ENCODE peak calls at places on chromosomes 12 and 14, in six cellular contexts. One of them, this sample, is unnamed.

GRCh38 chr14:101123639-101124525 is 220.4 kb upstream of the RTL1 start:
- DNase-seq in kidney: peak; percentile 38
- DNase-seq in colonic mucosa: no peak
- DNase-seq in A673: peak; percentile 8
- DNase-seq in neural progenitor cell: no peak
- DNase-seq in tibial nerve: no peak
- DNase-seq in this sample: peak; percentile 28

GRCh38 chr14:73188501-73188903 is 48.8 kb upstream of the PAPLN start:
- DNase-seq in kidney: no peak
- DNase-seq in colonic mucosa: no peak
- DNase-seq in A673: no peak
- DNase-seq in neural progenitor cell: no peak
- DNase-seq in tibial nerve: no peak
- DNase-seq in this sample: no peak

GRCh38 chr12:110222027-110222426 is 59.0 kb upstream of the ATP2A2 start:
- DNase-seq in kidney: no peak
- DNase-seq in colonic mucosa: no peak
- DNase-seq in A673: no peak
- DNase-seq in neural progenitor cell: no peak
- DNase-seq in tibial nerve: no peak
- DNase-seq in this sample: no peak

GRCh38 chr14:61573748-61574513 is 121.4 kb upstream of the HIF1A start:
- DNase-seq in kidney: no peak
- DNase-seq in colonic mucosa: no peak
- DNase-seq in A673: no peak
- DNase-seq in neural progenitor cell: no peak
- DNase-seq in tibial nerve: no peak
- DNase-seq in this sample: no peak

GRCh38 chr14:42965512-42965911 is 1358.8 kb downstream of the LRFN5 start:
- DNase-seq in kidney: no peak
- DNase-seq in colonic mucosa: no peak
- DNase-seq in A673: no peak
- DNase-seq in neural progenitor cell: peak; percentile 46
- DNase-seq in tibial nerve: no peak
- DNase-seq in this sample: no peak

GRCh38 chr12:1559729-1560128 is 34.7 kb downstream of the FBXL14 start:
- DNase-seq in kidney: no peak
- DNase-seq in colonic mucosa: no peak
- DNase-seq in A673: peak; percentile 62
- DNase-seq in neural progenitor cell: no peak
- DNase-seq in tibial nerve: no peak
- DNase-seq in this sample: no peak

GRCh38 chr14:94355191-94355794 is 32.2 kb upstream of the SERPINA6 start:
- DNase-seq in kidney: no peak
- DNase-seq in colonic mucosa: peak; percentile 40
- DNase-seq in A673: peak; percentile 10
- DNase-seq in neural progenitor cell: peak; percentile 69
- DNase-seq in tibial nerve: peak; percentile 60
- DNase-seq in this sample: peak; percentile 65

GRCh38 chr12:89040146-89040964 is 311.9 kb downstream of the DUSP6 start:
- DNase-seq in kidney: peak; percentile 66
- DNase-seq in colonic mucosa: no peak
- DNase-seq in A673: peak; percentile 98
- DNase-seq in neural progenitor cell: no peak
- DNase-seq in tibial nerve: no peak
- DNase-seq in this sample: no peak

GRCh38 chr12:11958216-11959091 is 112.3 kb upstream of the BCL2L14 start:
- DNase-seq in kidney: no peak
- DNase-seq in colonic mucosa: no peak
- DNase-seq in A673: peak; percentile 42
- DNase-seq in neural progenitor cell: no peak
- DNase-seq in tibial nerve: no peak
- DNase-seq in this sample: no peak

GRCh38 chr12:81274619-81275018 is 196.7 kb downstream of the ACSS3 start:
- DNase-seq in kidney: no peak
- DNase-seq in colonic mucosa: no peak
- DNase-seq in A673: no peak
- DNase-seq in neural progenitor cell: no peak
- DNase-seq in tibial nerve: no peak
- DNase-seq in this sample: no peak

GRCh38 chr14:62117718-62118164 is 355.5 kb downstream of the SNAPC1 start:
- DNase-seq in kidney: no peak
- DNase-seq in colonic mucosa: no peak
- DNase-seq in A673: no peak
- DNase-seq in neural progenitor cell: no peak
- DNase-seq in tibial nerve: no peak
- DNase-seq in this sample: no peak

GRCh38 chr14:83300454-83301064 is 1766.9 kb upstream of the SEL1L start:
- DNase-seq in kidney: no peak
- DNase-seq in colonic mucosa: no peak
- DNase-seq in A673: peak; percentile 80
- DNase-seq in neural progenitor cell: peak; percentile 39
- DNase-seq in tibial nerve: no peak
- DNase-seq in this sample: no peak

GRCh38 chr14:49461529-49462401 is 124.4 kb downstream of the RPS29 start:
- DNase-seq in kidney: no peak
- DNase-seq in colonic mucosa: peak; percentile 78
- DNase-seq in A673: peak; percentile 86
- DNase-seq in neural progenitor cell: peak; percentile 76
- DNase-seq in tibial nerve: peak; percentile 86
- DNase-seq in this sample: peak; percentile 57

GRCh38 chr12:42564540-42564939 is 25.0 kb downstream of the PRICKLE1 start:
- DNase-seq in kidney: no peak
- DNase-seq in colonic mucosa: no peak
- DNase-seq in A673: peak; percentile 12
- DNase-seq in neural progenitor cell: no peak
- DNase-seq in tibial nerve: no peak
- DNase-seq in this sample: no peak

GRCh38 chr12:121955258-121956040 is 37.1 kb downstream of the CFAP251 start:
- DNase-seq in kidney: no peak
- DNase-seq in colonic mucosa: no peak
- DNase-seq in A673: no peak
- DNase-seq in neural progenitor cell: peak; percentile 43
- DNase-seq in tibial nerve: no peak
- DNase-seq in this sample: no peak

GRCh38 chr12:11650697-11651281 is 1.3 kb downstream of the ETV6 start:
- DNase-seq in kidney: no peak
- DNase-seq in colonic mucosa: peak; percentile 49
- DNase-seq in A673: peak; percentile 63
- DNase-seq in neural progenitor cell: peak; percentile 33
- DNase-seq in tibial nerve: no peak
- DNase-seq in this sample: no peak

GRCh38 chr12:13102481-13103195 is 829 bp downstream of the GSG1 start:
- DNase-seq in kidney: no peak
- DNase-seq in colonic mucosa: no peak
- DNase-seq in A673: no peak
- DNase-seq in neural progenitor cell: no peak
- DNase-seq in tibial nerve: no peak
- DNase-seq in this sample: no peak

GRCh38 chr14:96146131-96146771 is 58.4 kb upstream of the BDKRB2 start:
- DNase-seq in kidney: peak; percentile 78
- DNase-seq in colonic mucosa: no peak
- DNase-seq in A673: no peak
- DNase-seq in neural progenitor cell: no peak
- DNase-seq in tibial nerve: no peak
- DNase-seq in this sample: peak; percentile 35

GRCh38 chr12:57700317-57700716 is 6.4 kb downstream of the OS9 start:
- DNase-seq in kidney: no peak
- DNase-seq in colonic mucosa: no peak
- DNase-seq in A673: no peak
- DNase-seq in neural progenitor cell: no peak
- DNase-seq in tibial nerve: no peak
- DNase-seq in this sample: no peak

GRCh38 chr14:39374846-39375245 is 57.4 kb downstream of the FBXO33 start:
- DNase-seq in kidney: no peak
- DNase-seq in colonic mucosa: no peak
- DNase-seq in A673: peak; percentile 18
- DNase-seq in neural progenitor cell: no peak
- DNase-seq in tibial nerve: no peak
- DNase-seq in this sample: no peak

GRCh38 chr14:24147761-24148428 is 597 bp downstream of the RNF31 start:
- DNase-seq in kidney: peak; percentile 87
- DNase-seq in colonic mucosa: no peak
- DNase-seq in A673: no peak
- DNase-seq in neural progenitor cell: no peak
- DNase-seq in tibial nerve: no peak
- DNase-seq in this sample: no peak

GRCh38 chr12:116381744-116382455 is 104.4 kb upstream of the MED13L start:
- DNase-seq in kidney: no peak
- DNase-seq in colonic mucosa: no peak
- DNase-seq in A673: peak; percentile 85
- DNase-seq in neural progenitor cell: peak; percentile 92
- DNase-seq in tibial nerve: no peak
- DNase-seq in this sample: no peak

GRCh38 chr12:10165421-10165820 is 6.5 kb downstream of the OLR1 start:
- DNase-seq in kidney: no peak
- DNase-seq in colonic mucosa: no peak
- DNase-seq in A673: no peak
- DNase-seq in neural progenitor cell: no peak
- DNase-seq in tibial nerve: no peak
- DNase-seq in this sample: no peak

GRCh38 chr12:19643635-19644034 is 204.3 kb downstream of the AEBP2 start:
- DNase-seq in kidney: no peak
- DNase-seq in colonic mucosa: no peak
- DNase-seq in A673: peak; percentile 94
- DNase-seq in neural progenitor cell: peak; percentile 87
- DNase-seq in tibial nerve: peak; percentile 58
- DNase-seq in this sample: no peak

GRCh38 chr12:83850531-83850930 is 1062.1 kb downstream of the SLC6A15 start:
- DNase-seq in kidney: no peak
- DNase-seq in colonic mucosa: no peak
- DNase-seq in A673: no peak
- DNase-seq in neural progenitor cell: no peak
- DNase-seq in tibial nerve: no peak
- DNase-seq in this sample: no peak

GRCh38 chr12:21451529-21451928 is 14.1 kb downstream of the PYROXD1 start:
- DNase-seq in kidney: no peak
- DNase-seq in colonic mucosa: no peak
- DNase-seq in A673: no peak
- DNase-seq in neural progenitor cell: no peak
- DNase-seq in tibial nerve: no peak
- DNase-seq in this sample: no peak
- TF ChIP-seq CTCF in kidney: no peak
- TF ChIP-seq CTCF in colonic mucosa: no peak
- TF ChIP-seq CTCF in A673: peak; percentile 32
- TF ChIP-seq CTCF in neural progenitor cell: peak; percentile 48
- TF ChIP-seq CTCF in tibial nerve: peak; percentile 16
- TF ChIP-seq CTCF in this sample: no peak

GRCh38 chr14:103136388-103137271 is 13.4 kb downstream of the TNFAIP2 start:
- DNase-seq in kidney: peak; percentile 73
- DNase-seq in colonic mucosa: no peak
- DNase-seq in A673: peak; percentile 67
- DNase-seq in neural progenitor cell: peak; percentile 64
- DNase-seq in tibial nerve: no peak
- DNase-seq in this sample: no peak

GRCh38 chr14:103136076-103136340 is 12.7 kb downstream of the TNFAIP2 start:
- DNase-seq in kidney: no peak
- DNase-seq in colonic mucosa: no peak
- DNase-seq in A673: no peak
- DNase-seq in neural progenitor cell: no peak
- DNase-seq in tibial nerve: no peak
- DNase-seq in this sample: no peak

GRCh38 chr14:103134405-103134804 is 11.1 kb downstream of the TNFAIP2 start:
- DNase-seq in kidney: no peak
- DNase-seq in colonic mucosa: no peak
- DNase-seq in A673: no peak
- DNase-seq in neural progenitor cell: no peak
- DNase-seq in tibial nerve: no peak
- DNase-seq in this sample: no peak

GRCh38 chr14:103134919-103135318 is 11.7 kb downstream of the TNFAIP2 start:
- DNase-seq in kidney: no peak
- DNase-seq in colonic mucosa: no peak
- DNase-seq in A673: no peak
- DNase-seq in neural progenitor cell: no peak
- DNase-seq in tibial nerve: no peak
- DNase-seq in this sample: no peak

GRCh38 chr14:103135333-103136075 is 12.2 kb downstream of the TNFAIP2 start:
- DNase-seq in kidney: no peak
- DNase-seq in colonic mucosa: no peak
- DNase-seq in A673: no peak
- DNase-seq in neural progenitor cell: no peak
- DNase-seq in tibial nerve: no peak
- DNase-seq in this sample: no peak
- H3K27ac ChIP-seq in kidney: no peak overlapping the region
- H3K27ac ChIP-seq in colonic mucosa: no peak overlapping the region
- H3K27ac ChIP-seq in A673: no peak overlapping the region
- H3K27ac ChIP-seq in neural progenitor cell: no peak overlapping the region
- H3K27ac ChIP-seq in tibial nerve: no peak overlapping the region
- H3K27ac ChIP-seq in this sample: no peak overlapping the region

GRCh38 chr12:22683131-22683530 is 58.2 kb downstream of the ETNK1 start:
- DNase-seq in kidney: no peak
- DNase-seq in colonic mucosa: no peak
- DNase-seq in A673: no peak
- DNase-seq in neural progenitor cell: no peak
- DNase-seq in tibial nerve: no peak
- DNase-seq in this sample: no peak

GRCh38 chr12:22672951-22673350 is 48.0 kb downstream of the ETNK1 start:
- DNase-seq in kidney: no peak
- DNase-seq in colonic mucosa: no peak
- DNase-seq in A673: peak; percentile 19
- DNase-seq in neural progenitor cell: no peak
- DNase-seq in tibial nerve: no peak
- DNase-seq in this sample: no peak

GRCh38 chr12:22682663-22683062 is 57.7 kb downstream of the ETNK1 start:
- DNase-seq in kidney: no peak
- DNase-seq in colonic mucosa: no peak
- DNase-seq in A673: no peak
- DNase-seq in neural progenitor cell: no peak
- DNase-seq in tibial nerve: no peak
- DNase-seq in this sample: no peak

GRCh38 chr12:22684124-22684523 is 59.2 kb downstream of the ETNK1 start:
- DNase-seq in kidney: no peak
- DNase-seq in colonic mucosa: no peak
- DNase-seq in A673: peak; percentile 16
- DNase-seq in neural progenitor cell: no peak
- DNase-seq in tibial nerve: no peak
- DNase-seq in this sample: no peak

DNA sequence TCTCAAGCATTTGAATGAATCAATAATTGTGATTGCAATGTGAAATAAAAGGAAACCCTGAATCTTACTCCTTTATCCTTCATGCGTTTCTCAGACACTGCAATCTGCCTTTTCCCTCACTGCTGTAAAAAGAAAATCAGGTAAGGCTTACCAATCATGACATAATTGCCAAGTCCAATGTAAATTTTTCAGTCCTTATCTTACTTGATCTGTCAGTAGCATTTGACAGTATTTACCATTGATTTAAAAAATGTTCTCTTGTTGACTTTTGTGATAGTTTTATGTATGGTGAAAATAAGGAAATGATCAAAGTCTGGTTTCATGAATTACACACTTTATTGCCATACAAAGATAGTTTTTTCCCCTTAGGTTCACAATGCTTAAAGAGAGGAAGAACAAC is 53.2 kb downstream of the ETNK1 start:
- DNase-seq in kidney: no peak
- DNase-seq in colonic mucosa: no peak
- DNase-seq in A673: no peak
- DNase-seq in neural progenitor cell: no peak
- DNase-seq in tibial nerve: no peak
- DNase-seq in this sample: no peak
- H3K36me3 ChIP-seq in kidney: peaks cover 2% of the 10 kb centered on the region
- H3K36me3 ChIP-seq in colonic mucosa: peaks cover 4% of the 10 kb centered on the region
- H3K36me3 ChIP-seq in A673: peaks cover 37% of the 10 kb centered on the region
- H3K36me3 ChIP-seq in neural progenitor cell: peaks cover 13% of the 10 kb centered on the region
- H3K36me3 ChIP-seq in tibial nerve: peaks cover 3% of the 10 kb centered on the region
- H3K36me3 ChIP-seq in this sample: peaks cover 7% of the 10 kb centered on the region

GRCh38 chr12:112539221-112539620 is 120.5 kb downstream of the PTPN11 start:
- DNase-seq in kidney: no peak
- DNase-seq in colonic mucosa: no peak
- DNase-seq in A673: peak; percentile 54
- DNase-seq in neural progenitor cell: no peak
- DNase-seq in tibial nerve: no peak
- DNase-seq in this sample: no peak
- TF ChIP-seq CTCF in kidney: no peak
- TF ChIP-seq CTCF in colonic mucosa: no peak
- TF ChIP-seq CTCF in A673: peak; percentile 44
- TF ChIP-seq CTCF in neural progenitor cell: peak; percentile 6
- TF ChIP-seq CTCF in tibial nerve: no peak
- TF ChIP-seq CTCF in this sample: no peak